ENCODE peak calls at places on chromosomes 2 and 18, in nine cellular contexts. W is NCI-H446; K is T-helper 17 cell; M is RWPE1; O is activated T-helper 1 cell treated with anti-CD3 and anti-CD28 coated beads, Interleukin-2, amount 50 U/mL, for 16 hours; S is psoas muscle; R is CD8-positive, alpha-beta memory T cell; Y is A172; V is NCI-H1105. J is an unnamed sample.

GRCh38 chr2:31193806-31194205 is 23.5 kb downstream of the CAPN14 start:
- DNase-seq in O (no peak), V (no peak), Y (no peak), S (no peak), R (no peak), K (no peak), M (no peak), W (no peak), J (no peak)

GRCh38 chr18:34023471-34023870 is 201.2 kb downstream of the NOL4 start:
- DNase-seq in R (no peak), K (no peak), W (no peak), O (no peak), M (no peak), Y (peak), S (no peak), V (no peak), J (no peak)

GRCh38 chr2:9099341-9099751 is 95.9 kb upstream of the MBOAT2 start:
- DNase-seq in M (no peak), R (no peak), V (no peak), O (no peak), S (no peak), K (no peak), Y (peak), W (no peak), J (no peak)

GRCh38 chr2:121640380-121641326 is 8.6 kb downstream of the CLASP1 start:
- DNase-seq in W (no peak), R (no peak), K (no peak), V (no peak), O (no peak), M (no peak), Y (peak), S (no peak), J (no peak)

GRCh38 chr18:45910405-45911023 is 56.6 kb downstream of the EPG5 start:
- DNase-seq in V (no peak), S (no peak), O (peak), M (peak), R (peak), K (peak), Y (peak), W (no peak), J (peak)

GRCh38 chr2:111117666-111118454 is 2.9 kb upstream of the BCL2L11 start:
- DNase-seq in K (no peak), V (no peak), O (no peak), S (peak), Y (peak), R (no peak), W (no peak), M (no peak), J (peak)

GRCh38 chr2:172561270-172561669 is 5.4 kb downstream of the PDK1 start:
- DNase-seq in V (no peak), R (no peak), Y (no peak), W (no peak), O (no peak), S (no peak), K (no peak), M (no peak), J (no peak)

GRCh38 chr2:236643480-236643879 is 73.9 kb downstream of the ACKR3 start:
- DNase-seq in O (no peak), S (no peak), K (no peak), Y (no peak), V (no peak), R (no peak), M (no peak), W (no peak), J (no peak)

GRCh38 chr2:212416126-212416525 is 122.5 kb downstream of the ERBB4 start:
- DNase-seq in K (no peak), Y (no peak), O (no peak), V (no peak), S (no peak), W (no peak), M (no peak), R (no peak), J (no peak)

GRCh38 chr2:237861875-237862527 is 2.6 kb downstream of the RAMP1 start:
- DNase-seq in K (no peak), S (no peak), W (no peak), M (no peak), O (no peak), V (no peak), Y (no peak), R (no peak), J (no peak)

GRCh38 chr2:162382283-162382682 is 38.4 kb downstream of the GCA start:
- DNase-seq in V (no peak), O (no peak), K (no peak), W (no peak), S (no peak), M (no peak), R (no peak), Y (peak), J (no peak)

GRCh38 chr2:48983556-48983955 is 170.8 kb downstream of the FSHR start:
- DNase-seq in M (no peak), R (no peak), Y (no peak), K (no peak), V (no peak), S (no peak), O (no peak), W (no peak), J (no peak)

GRCh38 chr2:23596316-23596885 is 211.4 kb downstream of the KLHL29 start:
- DNase-seq in Y (peak), O (no peak), M (no peak), K (no peak), S (peak), W (no peak), V (no peak), R (no peak), J (peak)

GRCh38 chr2:237867465-237867864 is 8.0 kb downstream of the RAMP1 start:
- DNase-seq in K (no peak), V (no peak), R (no peak), S (no peak), O (no peak), Y (no peak), W (no peak), M (no peak), J (no peak)

GRCh38 chr2:54422072-54422581 is 34.0 kb upstream of the SPTBN1 start:
- DNase-seq in Y (no peak), W (no peak), S (no peak), V (no peak), M (no peak), O (no peak), K (no peak), R (peak), J (no peak)

GRCh38 chr2:14385043-14385442 is 247.5 kb upstream of the LRATD1 start:
- DNase-seq in R (no peak), M (no peak), V (no peak), K (no peak), O (no peak), S (no peak), W (no peak), Y (no peak), J (no peak)

GRCh38 chr2:188784269-188784762 is 189.9 kb upstream of the COL3A1 start:
- DNase-seq in S (no peak), M (no peak), K (no peak), R (no peak), W (no peak), O (no peak), V (no peak), Y (no peak), J (no peak)

GRCh38 chr2:49807689-49808088 is 653.4 kb upstream of the FSHR start:
- DNase-seq in V (no peak), K (no peak), R (no peak), M (no peak), S (no peak), W (no peak), Y (no peak), O (no peak), J (no peak)

GRCh38 chr18:68699043-68699442 is 15.9 kb downstream of the TMX3 start:
- DNase-seq in K (no peak), M (peak), R (no peak), O (no peak), S (no peak), W (no peak), Y (no peak), V (no peak), J (no peak)

GRCh38 chr2:19020144-19021099 is 338.0 kb downstream of the OSR1 start:
- DNase-seq in K (no peak), W (no peak), O (no peak), M (no peak), R (no peak), Y (no peak), S (no peak), V (no peak), J (no peak)

GRCh38 chr2:20633794-20634259 is 17.1 kb downstream of the HS1BP3 start:
- DNase-seq in W (no peak), V (no peak), O (no peak), Y (no peak), R (no peak), S (peak), K (no peak), M (no peak), J (no peak)

GRCh38 chr2:239232195-239232578 is 168.6 kb downstream of the HDAC4 start:
- DNase-seq in Y (no peak), O (no peak), S (no peak), K (no peak), R (no peak), W (no peak), V (no peak), M (no peak), J (peak)